ENCODE peak calls at places on chromosome 3, in five cellular contexts. One of them, this sample, is unnamed. For H3K4me1, the result is how much of the 10 kb centered on the place peaks cover.

GRCh38 chr3:32876920-32877319 is 59.1 kb downstream of the TRIM71 start:
- DNase-seq in PC-3: no peak
- DNase-seq in endodermal cell: no peak
- DNase-seq in hepatocyte: no peak
- DNase-seq in OCI-LY7: no peak
- DNase-seq in this sample: no peak

GRCh38 chr3:52524752-52525661 is 8.7 kb downstream of the NT5DC2 start:
- DNase-seq in PC-3: no peak
- DNase-seq in hepatocyte: no peak
- DNase-seq in OCI-LY7: no peak
- DNase-seq in endodermal cell: no peak
- DNase-seq in this sample: peak

GRCh38 chr3:26474706-26475105 is 147.9 kb upstream of the LRRC3B start:
- DNase-seq in hepatocyte: no peak
- DNase-seq in PC-3: no peak
- DNase-seq in endodermal cell: no peak
- DNase-seq in OCI-LY7: no peak
- DNase-seq in this sample: no peak

GRCh38 chr3:33954956-33955355 is 156.5 kb downstream of the PDCD6IP start:
- DNase-seq in hepatocyte: no peak
- DNase-seq in OCI-LY7: peak
- DNase-seq in endodermal cell: peak
- DNase-seq in PC-3: no peak
- DNase-seq in this sample: no peak

GRCh38 chr3:52495777-52496602 is 852 bp downstream of the STAB1 start:
- DNase-seq in PC-3: no peak
- DNase-seq in OCI-LY7: no peak
- DNase-seq in endodermal cell: no peak
- DNase-seq in hepatocyte: no peak
- DNase-seq in this sample: no peak

GRCh38 chr3:117409701-117410459 is 700.3 kb downstream of the TUSC7 start:
- DNase-seq in endodermal cell: no peak
- DNase-seq in hepatocyte: no peak
- DNase-seq in PC-3: no peak
- DNase-seq in OCI-LY7: no peak
- DNase-seq in this sample: peak

GRCh38 chr3:30266536-30266935 is 339.9 kb upstream of the TGFBR2 start:
- DNase-seq in OCI-LY7: no peak
- DNase-seq in endodermal cell: no peak
- DNase-seq in PC-3: no peak
- DNase-seq in hepatocyte: no peak
- DNase-seq in this sample: no peak

GRCh38 chr3:174355505-174355904 is 503.6 kb upstream of the NAALADL2 start:
- DNase-seq in OCI-LY7: peak
- DNase-seq in hepatocyte: peak
- DNase-seq in PC-3: peak
- DNase-seq in endodermal cell: no peak
- DNase-seq in this sample: no peak

GRCh38 chr3:38630591-38630990 is 18.9 kb downstream of the SCN5A start:
- DNase-seq in endodermal cell: peak
- DNase-seq in PC-3: no peak
- DNase-seq in hepatocyte: no peak
- DNase-seq in OCI-LY7: no peak
- DNase-seq in this sample: no peak

GRCh38 chr3:94548581-94549316 is 485.9 kb downstream of the NSUN3 start:
- DNase-seq in endodermal cell: peak
- DNase-seq in hepatocyte: no peak
- DNase-seq in OCI-LY7: no peak
- DNase-seq in PC-3: no peak
- DNase-seq in this sample: no peak

GRCh38 chr3:20842002-20842401 is 656.0 kb upstream of the SGO1 start:
- DNase-seq in endodermal cell: no peak
- DNase-seq in hepatocyte: no peak
- DNase-seq in OCI-LY7: peak
- DNase-seq in PC-3: no peak
- DNase-seq in this sample: no peak

GRCh38 chr3:155064920-155065319 is 15.2 kb upstream of the MME start:
- DNase-seq in hepatocyte: no peak
- DNase-seq in endodermal cell: no peak
- DNase-seq in PC-3: no peak
- DNase-seq in OCI-LY7: no peak
- DNase-seq in this sample: no peak

GRCh38 chr3:194308635-194309213 is 42.4 kb downstream of the CPN2 start:
- DNase-seq in hepatocyte: no peak
- DNase-seq in PC-3: no peak
- DNase-seq in endodermal cell: peak
- DNase-seq in OCI-LY7: no peak
- DNase-seq in this sample: no peak

GRCh38 chr3:86147119-86147518 is 843.8 kb downstream of the VGLL3 start:
- DNase-seq in hepatocyte: peak
- DNase-seq in endodermal cell: peak
- DNase-seq in PC-3: peak
- DNase-seq in OCI-LY7: no peak
- DNase-seq in this sample: no peak

GRCh38 chr3:52221563-52222318 is 3.7 kb downstream of the TLR9 start:
- DNase-seq in hepatocyte: no peak
- DNase-seq in PC-3: no peak
- DNase-seq in OCI-LY7: no peak
- DNase-seq in endodermal cell: peak
- DNase-seq in this sample: peak

GRCh38 chr3:145519598-145520078 is 641.3 kb downstream of the PLOD2 start:
- DNase-seq in hepatocyte: no peak
- DNase-seq in endodermal cell: no peak
- DNase-seq in PC-3: no peak
- DNase-seq in OCI-LY7: no peak
- DNase-seq in this sample: no peak

GRCh38 chr3:129185774-129186173 is 2.1 kb upstream of the CNBP start:
- DNase-seq in hepatocyte: no peak
- DNase-seq in endodermal cell: no peak
- DNase-seq in OCI-LY7: no peak
- DNase-seq in PC-3: peak
- DNase-seq in this sample: no peak

GRCh38 chr3:152969557-152970300 is 134.8 kb downstream of the P2RY1 start:
- DNase-seq in OCI-LY7: no peak
- DNase-seq in hepatocyte: no peak
- DNase-seq in PC-3: peak
- DNase-seq in endodermal cell: no peak
- DNase-seq in this sample: no peak

GRCh38 chr3:112002458-112002971 is 3.8 kb downstream of the TAGLN3 start:
- DNase-seq in endodermal cell: no peak
- DNase-seq in PC-3: peak
- DNase-seq in OCI-LY7: no peak
- DNase-seq in hepatocyte: no peak
- DNase-seq in this sample: peak

GRCh38 chr3:105752791-105753415 is 115.9 kb downstream of the CBLB start:
- DNase-seq in OCI-LY7: peak
- DNase-seq in PC-3: peak
- DNase-seq in endodermal cell: no peak
- DNase-seq in hepatocyte: peak
- DNase-seq in this sample: no peak

GRCh38 chr3:9903238-9903624 is 583 bp downstream of the IL17RE start:
- DNase-seq in endodermal cell: no peak
- DNase-seq in OCI-LY7: no peak
- DNase-seq in PC-3: peak
- DNase-seq in hepatocyte: no peak
- DNase-seq in this sample: no peak

GRCh38 chr3:98556164-98557130 is 24.7 kb downstream of the GPR15 start:
- DNase-seq in endodermal cell: no peak
- DNase-seq in OCI-LY7: peak
- DNase-seq in hepatocyte: no peak
- DNase-seq in PC-3: no peak
- DNase-seq in this sample: no peak

GRCh38 chr3:53744351-53744750 is 101.9 kb downstream of the CHDH start:
- DNase-seq in OCI-LY7: peak
- DNase-seq in endodermal cell: peak
- DNase-seq in hepatocyte: peak
- DNase-seq in PC-3: no peak
- DNase-seq in this sample: no peak

GRCh38 chr3:192516850-192517249 is 210.5 kb downstream of the FGF12 start:
- DNase-seq in hepatocyte: no peak
- DNase-seq in PC-3: no peak
- DNase-seq in OCI-LY7: no peak
- DNase-seq in endodermal cell: no peak
- DNase-seq in this sample: no peak

GRCh38 chr3:197718904-197719303 is 17.8 kb downstream of the RUBCN start:
- DNase-seq in OCI-LY7: no peak
- DNase-seq in hepatocyte: peak
- DNase-seq in PC-3: peak
- DNase-seq in endodermal cell: no peak
- DNase-seq in this sample: peak

GRCh38 chr3:120144267-120144666 is 50.0 kb upstream of the GSK3B start:
- DNase-seq in OCI-LY7: no peak
- DNase-seq in endodermal cell: peak
- DNase-seq in PC-3: peak
- DNase-seq in hepatocyte: peak
- DNase-seq in this sample: peak

GRCh38 chr3:111936967-111937366 is 41.9 kb upstream of the ABHD10 start:
- DNase-seq in PC-3: peak
- DNase-seq in hepatocyte: no peak
- DNase-seq in endodermal cell: no peak
- DNase-seq in OCI-LY7: no peak
- DNase-seq in this sample: peak

GRCh38 chr3:127072971-127073851 is 90.3 kb downstream of the PLXNA1 start:
- DNase-seq in hepatocyte: no peak
- DNase-seq in PC-3: no peak
- DNase-seq in OCI-LY7: no peak
- DNase-seq in endodermal cell: no peak
- DNase-seq in this sample: no peak
- H3K4me1 ChIP-seq in hepatocyte: under half
- H3K4me1 ChIP-seq in PC-3: under half
- H3K4me1 ChIP-seq in OCI-LY7: under half
- H3K4me1 ChIP-seq in endodermal cell: under half
- H3K4me1 ChIP-seq in this sample: under half

DNA sequence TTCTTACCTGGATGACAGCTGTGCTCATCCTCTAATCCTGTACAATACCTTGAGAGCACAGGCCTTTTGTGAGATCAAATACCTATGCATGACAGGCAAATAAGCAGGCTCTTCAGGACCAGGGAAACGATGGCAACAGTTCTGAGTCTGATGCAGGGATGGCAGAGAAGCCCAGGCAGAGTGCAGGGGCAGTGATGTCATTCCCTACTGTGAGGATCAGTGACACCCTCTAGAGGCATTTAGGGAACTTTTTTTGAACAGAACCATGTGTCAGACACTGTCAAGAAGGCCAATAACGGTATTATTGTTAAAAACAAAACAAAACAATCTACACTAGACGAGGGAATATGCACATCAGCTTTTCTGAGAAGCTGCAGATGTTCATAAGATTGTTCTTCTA is 314.8 kb upstream of the CTDSPL start:
- DNase-seq in PC-3: peak
- DNase-seq in endodermal cell: peak
- DNase-seq in OCI-LY7: peak
- DNase-seq in hepatocyte: peak
- DNase-seq in this sample: peak
- TF ChIP-seq CTCF in PC-3: peak
- TF ChIP-seq CTCF in endodermal cell: peak
- TF ChIP-seq CTCF in OCI-LY7: peak
- TF ChIP-seq CTCF in hepatocyte: no peak
- TF ChIP-seq CTCF in this sample: peak

GRCh38 chr3:139304383-139304782 is 39.4 kb upstream of the MRPS22 start:
- DNase-seq in OCI-LY7: no peak
- DNase-seq in hepatocyte: no peak
- DNase-seq in endodermal cell: no peak
- DNase-seq in PC-3: no peak
- DNase-seq in this sample: no peak
- H3K4me1 ChIP-seq in OCI-LY7: under half
- H3K4me1 ChIP-seq in hepatocyte: under half
- H3K4me1 ChIP-seq in endodermal cell: under half
- H3K4me1 ChIP-seq in PC-3: half or more
- H3K4me1 ChIP-seq in this sample: half or more

GRCh38 chr3:148950806-148951205 is 40.5 kb upstream of the GYG1 start:
- DNase-seq in endodermal cell: no peak
- DNase-seq in PC-3: peak
- DNase-seq in hepatocyte: no peak
- DNase-seq in OCI-LY7: peak
- DNase-seq in this sample: peak
- TF ChIP-seq CTCF in endodermal cell: peak
- TF ChIP-seq CTCF in PC-3: peak
- TF ChIP-seq CTCF in hepatocyte: peak
- TF ChIP-seq CTCF in OCI-LY7: peak
- TF ChIP-seq CTCF in this sample: peak